ENCODE peak calls at places on chromosomes 7 and 10, in nine cellular contexts. O is right lobe of liver, C is A549, S is adrenal gland, R is body of pancreas, M is HCT116, L is suprapubic skin, K is transverse colon, H is tibial nerve. A is an unnamed sample.

GRCh38 chr10:29479081-29479917 is 155.5 kb downstream of the SVIL start:
- DNase-seq in O (no peak), C (no peak), S (peak; percentile 51), R (no peak), M (no peak), L (no peak), K (no peak), H (no peak), A (no peak)

GRCh38 chr10:5625992-5626777 is 40.2 kb downstream of the ASB13 start:
- DNase-seq in O (peak; percentile 94), C (no peak), S (peak; percentile 76), R (peak; percentile 97), M (no peak), L (no peak), K (no peak), H (no peak), A (no peak)

GRCh38 chr10:70174058-70174741 is 3.9 kb upstream of the SAR1A start:
- DNase-seq in O (no peak), C (no peak), S (no peak), R (no peak), M (no peak), L (no peak), K (peak; percentile 25), H (no peak), A (no peak)

GRCh38 chr7:100053201-100053600 is 3.6 kb downstream of the ZSCAN21 start:
- DNase-seq in O (no peak), C (peak; percentile 64), S (peak; percentile 84), R (peak; percentile 81), M (peak; percentile 57), L (no peak), K (peak; percentile 46), H (no peak), A (no peak)

GRCh38 chr7:142745091-142745635 is 4.1 kb upstream of the PRSS1 start:
- DNase-seq in O (no peak), C (no peak), S (no peak), R (peak; percentile 59), M (no peak), L (no peak), K (no peak), H (no peak), A (peak; percentile 44)

GRCh38 chr10:125797999-125798662 is 22.5 kb upstream of the MMP21 start:
- DNase-seq in O (no peak), C (no peak), S (no peak), R (peak; percentile 51), M (no peak), L (no peak), K (no peak), H (no peak), A (no peak)

GRCh38 chr7:106284516-106285050 is at the start of gene NAMPT:
- DNase-seq in O (no peak), C (no peak), S (peak; percentile 69), R (no peak), M (no peak), L (no peak), K (peak; percentile 60), H (peak; percentile 88), A (no peak)

GRCh38 chr10:7480742-7481381 is 70.0 kb upstream of the SFMBT2 start:
- DNase-seq in O (no peak), C (no peak), S (no peak), R (no peak), M (no peak), L (no peak), K (no peak), H (no peak), A (no peak)

GRCh38 chr7:6248581-6248980 is 23.8 kb downstream of the CYTH3 start:
- DNase-seq in O (no peak), C (no peak), S (no peak), R (no peak), M (no peak), L (no peak), K (no peak), H (no peak), A (no peak)

GRCh38 chr10:28241766-28242399 is 61.0 kb downstream of the MPP7 start:
- DNase-seq in O (no peak), C (peak; percentile 43), S (peak; percentile 61), R (peak; percentile 29), M (peak; percentile 68), L (no peak), K (peak; percentile 17), H (peak; percentile 72), A (no peak)

GRCh38 chr10:12235796-12236195 is 39.8 kb downstream of the CDC123 start:
- DNase-seq in O (no peak), C (no peak), S (no peak), R (peak; percentile 20), M (no peak), L (no peak), K (no peak), H (no peak), A (no peak)

GRCh38 chr10:73910764-73911552 is at the start of gene PLAU:
- DNase-seq in O (peak; percentile 73), C (no peak), S (no peak), R (peak; percentile 30), M (no peak), L (no peak), K (peak; percentile 44), H (peak; percentile 27), A (no peak)

GRCh38 chr10:23106508-23106907 is 11.1 kb downstream of the MSRB2 start:
- DNase-seq in O (no peak), C (no peak), S (no peak), R (no peak), M (no peak), L (no peak), K (no peak), H (no peak), A (no peak)

GRCh38 chr7:90560730-90561129 is 35.4 kb upstream of the CDK14 start:
- DNase-seq in O (no peak), C (no peak), S (no peak), R (no peak), M (no peak), L (no peak), K (no peak), H (no peak), A (no peak)

GRCh38 chr7:33050425-33051318 is 11.9 kb downstream of the NT5C3A start:
- DNase-seq in O (no peak), C (peak; percentile 39), S (no peak), R (no peak), M (peak; percentile 13), L (no peak), K (no peak), H (peak; percentile 58), A (no peak)

GRCh38 chr10:117167346-117168134 is 29.5 kb upstream of the VAX1 start:
- DNase-seq in O (no peak), C (no peak), S (no peak), R (peak; percentile 9), M (no peak), L (no peak), K (no peak), H (no peak), A (no peak)

GRCh38 chr7:73738220-73738611 is 386 bp downstream of the ABHD11 start:
- DNase-seq in O (no peak), C (peak; percentile 74), S (peak; percentile 74), R (peak; percentile 65), M (no peak), L (no peak), K (peak; percentile 81), H (no peak), A (no peak)

GRCh38 chr7:131527462-131527861 is 29.0 kb downstream of the PODXL start:
- DNase-seq in O (no peak), C (no peak), S (no peak), R (no peak), M (no peak), L (no peak), K (no peak), H (no peak), A (no peak)

DNA sequence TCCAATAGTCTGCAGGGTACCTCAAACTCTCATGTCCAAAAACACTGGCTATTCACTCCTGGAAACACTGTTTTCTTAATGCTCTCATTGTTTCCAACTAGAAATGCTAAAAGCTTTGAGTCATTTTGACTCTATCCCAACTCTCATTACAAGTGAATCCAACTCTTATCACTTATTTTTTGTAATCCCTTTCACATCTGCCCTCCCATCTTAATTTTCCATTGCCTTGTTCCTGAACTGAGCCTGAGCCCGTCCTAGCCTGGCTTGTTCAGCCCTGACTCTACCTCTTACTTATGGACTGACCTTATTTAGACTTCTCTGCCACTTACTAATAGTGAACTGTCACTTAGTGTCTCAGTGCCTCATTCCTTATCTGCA is 56.7 kb downstream of the SLC16A12 start:
- DNase-seq in O (no peak), C (no peak), S (no peak), R (no peak), M (no peak), L (no peak), K (no peak), H (no peak), A (no peak)
- H3K27ac ChIP-seq in O (peak overlapping the region; percentile 29), C (peak overlapping the region; percentile 7), S (peak overlapping the region; percentile 22), R (peak overlapping the region; percentile 25), M (no peak overlapping the region), L (peak overlapping the region; percentile 64), K (peak overlapping the region; percentile 11), H (peak overlapping the region; percentile 91), A (peak overlapping the region; percentile 59)

GRCh38 chr10:131300508-131300907 is 11.0 kb downstream of the TCERG1L start:
- DNase-seq in O (no peak), C (no peak), S (no peak), R (no peak), M (no peak), L (no peak), K (no peak), H (no peak), A (no peak)
- H3K4me1 ChIP-seq in O (no peaks in the 10 kb centered on the region), C (no peaks in the 10 kb centered on the region), S (no peaks in the 10 kb centered on the region), R (no peaks in the 10 kb centered on the region), M (no peaks in the 10 kb centered on the region), L (no peaks in the 10 kb centered on the region), K (no peaks in the 10 kb centered on the region), H (no peaks in the 10 kb centered on the region), A (no peaks in the 10 kb centered on the region)

GRCh38 chr10:822197-822596 is 109.3 kb downstream of the LARP4B start:
- DNase-seq in O (no peak), C (no peak), S (no peak), R (no peak), M (no peak), L (no peak), K (no peak), H (no peak), A (no peak)
- TF ChIP-seq POLR2A in O (no peak), C (no peak), S (no peak), R (no peak), M (no peak), L (no peak), K (no peak), H (no peak), A (no peak)

GRCh38 chr7:94366827-94367226 is 27.9 kb upstream of the COL1A2 start:
- DNase-seq in O (no peak), C (no peak), S (no peak), R (no peak), M (no peak), L (no peak), K (no peak), H (no peak), A (no peak)

GRCh38 chr7:94364816-94365215 is 29.9 kb upstream of the COL1A2 start:
- DNase-seq in O (no peak), C (no peak), S (no peak), R (no peak), M (no peak), L (no peak), K (no peak), H (no peak), A (no peak)

GRCh38 chr7:94367940-94368339 is 26.8 kb upstream of the COL1A2 start:
- DNase-seq in O (no peak), C (no peak), S (no peak), R (no peak), M (no peak), L (no peak), K (no peak), H (no peak), A (no peak)

GRCh38 chr7:94366163-94366562 is 28.5 kb upstream of the COL1A2 start:
- DNase-seq in O (no peak), C (no peak), S (no peak), R (no peak), M (no peak), L (no peak), K (no peak), H (no peak), A (no peak)

GRCh38 chr7:94368371-94368791 is 26.3 kb upstream of the COL1A2 start:
- DNase-seq in O (no peak), C (no peak), S (no peak), R (peak; percentile 16), M (no peak), L (no peak), K (no peak), H (no peak), A (no peak)
- H3K27ac ChIP-seq in O (no peak overlapping the region), C (no peak overlapping the region), S (peak overlapping the region; percentile 40), R (no peak overlapping the region), M (no peak overlapping the region), L (peak overlapping the region; percentile 62), K (peak overlapping the region; percentile 69), H (peak overlapping the region; percentile 81), A (peak overlapping the region; percentile 77)

A was measured in vagina.